ENCODE peak calls at places on chromosomes 4 and X, in four cellular contexts. One of them, this sample, is unnamed.

GRCh38 chrX:46791927-46792825 is 33.3 kb upstream of the SLC9A7 start:
- DNase-seq in AG09309: peak
- DNase-seq in heart right ventricle: no peak
- DNase-seq in epithelial cell of esophagus: peak
- DNase-seq in this sample: peak

GRCh38 chrX:15956684-15957083 is 102.1 kb upstream of the AP1S2 start:
- DNase-seq in AG09309: peak
- DNase-seq in heart right ventricle: no peak
- DNase-seq in epithelial cell of esophagus: peak
- DNase-seq in this sample: no peak

GRCh38 chrX:118718737-118719136 is 8.7 kb upstream of the IL13RA1 start:
- DNase-seq in AG09309: no peak
- DNase-seq in epithelial cell of esophagus: no peak
- DNase-seq in heart right ventricle: no peak
- DNase-seq in this sample: no peak

GRCh38 chrX:42606591-42606990 is 171.4 kb downstream of the PPP1R2C start:
- DNase-seq in AG09309: no peak
- DNase-seq in epithelial cell of esophagus: no peak
- DNase-seq in heart right ventricle: no peak
- DNase-seq in this sample: no peak

GRCh38 chrX:21745756-21746155 is 12.2 kb downstream of the SMPX start:
- DNase-seq in epithelial cell of esophagus: peak
- DNase-seq in AG09309: no peak
- DNase-seq in heart right ventricle: peak
- DNase-seq in this sample: peak

GRCh38 chr4:139746430-139746829 is 80.8 kb downstream of the MGST2 start:
- DNase-seq in AG09309: no peak
- DNase-seq in epithelial cell of esophagus: no peak
- DNase-seq in heart right ventricle: no peak
- DNase-seq in this sample: no peak

GRCh38 chr4:12583286-12583685 is 900.9 kb downstream of the RAB28 start:
- DNase-seq in AG09309: no peak
- DNase-seq in epithelial cell of esophagus: no peak
- DNase-seq in heart right ventricle: no peak
- DNase-seq in this sample: peak

GRCh38 chr4:3803475-3803847 is 37.3 kb downstream of the ADRA2C start:
- DNase-seq in epithelial cell of esophagus: no peak
- DNase-seq in heart right ventricle: no peak
- DNase-seq in AG09309: no peak
- DNase-seq in this sample: no peak

GRCh38 chr4:88728146-88728545 is 30.5 kb upstream of the NAP1L5 start:
- DNase-seq in epithelial cell of esophagus: no peak
- DNase-seq in AG09309: no peak
- DNase-seq in heart right ventricle: peak
- DNase-seq in this sample: no peak

GRCh38 chr4:186449954-186450353 is 105.4 kb downstream of the MTNR1A start:
- DNase-seq in heart right ventricle: no peak
- DNase-seq in AG09309: no peak
- DNase-seq in epithelial cell of esophagus: no peak
- DNase-seq in this sample: no peak

GRCh38 chr4:186451982-186452381 is 103.4 kb downstream of the MTNR1A start:
- DNase-seq in heart right ventricle: no peak
- DNase-seq in epithelial cell of esophagus: no peak
- DNase-seq in AG09309: no peak
- DNase-seq in this sample: no peak
- H3K4me3 ChIP-seq in heart right ventricle: no peak
- H3K4me3 ChIP-seq in epithelial cell of esophagus: no peak
- H3K4me3 ChIP-seq in AG09309: no peak
- H3K4me3 ChIP-seq in this sample: no peak

GRCh38 chr4:80360900-80361299 is 25.4 kb downstream of the CFAP299 start:
- DNase-seq in AG09309: no peak
- DNase-seq in epithelial cell of esophagus: peak
- DNase-seq in heart right ventricle: no peak
- DNase-seq in this sample: no peak

GRCh38 chr4:80361329-80361900 is 25.9 kb downstream of the CFAP299 start:
- DNase-seq in heart right ventricle: no peak
- DNase-seq in AG09309: no peak
- DNase-seq in epithelial cell of esophagus: peak
- DNase-seq in this sample: peak

GRCh38 chr4:80365928-80366327 is 30.4 kb downstream of the CFAP299 start:
- DNase-seq in epithelial cell of esophagus: peak
- DNase-seq in heart right ventricle: no peak
- DNase-seq in AG09309: peak
- DNase-seq in this sample: peak

GRCh38 chr4:80360102-80360501 is 24.6 kb downstream of the CFAP299 start:
- DNase-seq in AG09309: no peak
- DNase-seq in epithelial cell of esophagus: no peak
- DNase-seq in heart right ventricle: no peak
- DNase-seq in this sample: no peak

DNA sequence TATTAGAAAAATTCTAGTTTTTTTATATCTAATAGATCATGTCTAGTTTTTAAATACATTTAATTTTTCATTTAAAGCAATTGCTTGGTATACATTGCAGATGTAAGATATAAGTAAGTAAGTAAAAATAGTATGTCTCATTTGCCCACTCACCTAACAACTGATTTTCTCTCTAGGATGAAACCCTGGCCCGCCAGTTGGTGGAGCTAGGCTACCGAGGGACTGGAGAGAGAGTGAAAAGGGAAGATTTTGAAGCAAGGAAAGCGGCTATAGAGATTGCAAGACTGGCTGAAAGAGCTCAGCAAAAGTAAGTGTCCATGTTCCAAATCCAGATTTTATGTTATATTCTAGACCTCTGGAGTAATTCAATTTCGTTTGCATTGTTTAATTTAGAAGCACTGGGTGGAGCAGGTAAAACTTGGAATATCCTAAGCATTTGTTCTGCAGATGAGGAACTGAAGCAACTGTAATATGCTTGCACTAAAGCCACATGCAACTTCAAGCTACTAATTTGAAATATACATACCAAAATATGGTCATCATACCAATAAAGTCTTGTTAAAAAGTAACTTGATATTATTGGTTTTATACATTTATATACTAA is 27.1 kb downstream of the CFAP299 start:
- DNase-seq in heart right ventricle: no peak
- DNase-seq in AG09309: peak
- DNase-seq in epithelial cell of esophagus: peak
- DNase-seq in this sample: peak
- TF ChIP-seq CTCF in heart right ventricle: peak
- TF ChIP-seq CTCF in AG09309: peak
- TF ChIP-seq CTCF in epithelial cell of esophagus: peak
- TF ChIP-seq CTCF in this sample: peak

GRCh38 chr4:146049802-146050201 is 111.2 kb upstream of the ZNF827 start:
- DNase-seq in AG09309: no peak
- DNase-seq in heart right ventricle: no peak
- DNase-seq in epithelial cell of esophagus: no peak
- DNase-seq in this sample: no peak
- H3K4me3 ChIP-seq in AG09309: no peak
- H3K4me3 ChIP-seq in heart right ventricle: no peak
- H3K4me3 ChIP-seq in epithelial cell of esophagus: no peak
- H3K4me3 ChIP-seq in this sample: no peak

GRCh38 chr4:115851918-115852766 is 738.7 kb upstream of the NDST4 start:
- DNase-seq in AG09309: no peak
- DNase-seq in epithelial cell of esophagus: peak
- DNase-seq in heart right ventricle: no peak
- DNase-seq in this sample: peak
- TF ChIP-seq CTCF in AG09309: peak
- TF ChIP-seq CTCF in epithelial cell of esophagus: peak
- TF ChIP-seq CTCF in heart right ventricle: no peak
- TF ChIP-seq CTCF in this sample: no peak

This sample was measured in cardiac fibroblast.